ENCODE peak calls at places on chromosome 17, in six cellular contexts. One of them, this sample, is unnamed.
A peak's percentile ranks its signal among the peaks of the same experiment; 100 is the strongest.

GRCh38 chr17:39867891-39868553 is at the start of gene ZPBP2:
- DNase-seq in lung: no peak
- DNase-seq in endothelial cell: no peak
- DNase-seq in mucosa of descending colon: peak; percentile 60
- DNase-seq in cardiac fibroblast: no peak
- DNase-seq in PC-9: no peak
- DNase-seq in this sample: no peak

GRCh38 chr17:27973258-27974044 is 69.0 kb upstream of the NLK start:
- DNase-seq in lung: no peak
- DNase-seq in cardiac fibroblast: no peak
- DNase-seq in mucosa of descending colon: no peak
- DNase-seq in endothelial cell: no peak
- DNase-seq in PC-9: no peak
- DNase-seq in this sample: no peak

GRCh38 chr17:61285483-61286320 is 113.9 kb upstream of the TBX2 start:
- DNase-seq in PC-9: no peak
- DNase-seq in endothelial cell: no peak
- DNase-seq in cardiac fibroblast: peak; percentile 97
- DNase-seq in lung: no peak
- DNase-seq in mucosa of descending colon: no peak
- DNase-seq in this sample: no peak

GRCh38 chr17:63431618-63431938 is 14.5 kb downstream of the CYB561 start:
- DNase-seq in mucosa of descending colon: no peak
- DNase-seq in lung: no peak
- DNase-seq in cardiac fibroblast: no peak
- DNase-seq in PC-9: no peak
- DNase-seq in endothelial cell: no peak
- DNase-seq in this sample: no peak

GRCh38 chr17:57356722-57357391 is 100.5 kb downstream of the MSI2 start:
- DNase-seq in endothelial cell: no peak
- DNase-seq in lung: no peak
- DNase-seq in cardiac fibroblast: no peak
- DNase-seq in mucosa of descending colon: no peak
- DNase-seq in PC-9: no peak
- DNase-seq in this sample: no peak

GRCh38 chr17:75876938-75877751 is 1.2 kb downstream of the TRIM47 start:
- DNase-seq in PC-9: peak; percentile 89
- DNase-seq in mucosa of descending colon: peak; percentile 91
- DNase-seq in lung: peak; percentile 91
- DNase-seq in endothelial cell: no peak
- DNase-seq in cardiac fibroblast: peak; percentile 97
- DNase-seq in this sample: peak; percentile 28

GRCh38 chr17:2070241-2071023 is 15.5 kb downstream of the HIC1 start:
- DNase-seq in endothelial cell: no peak
- DNase-seq in cardiac fibroblast: no peak
- DNase-seq in mucosa of descending colon: no peak
- DNase-seq in lung: no peak
- DNase-seq in PC-9: peak; percentile 71
- DNase-seq in this sample: no peak

GRCh38 chr17:81967533-81968395 is 6.8 kb upstream of the NOTUM start:
- DNase-seq in cardiac fibroblast: peak; percentile 65
- DNase-seq in PC-9: peak; percentile 69
- DNase-seq in mucosa of descending colon: peak; percentile 88
- DNase-seq in lung: peak; percentile 86
- DNase-seq in endothelial cell: no peak
- DNase-seq in this sample: peak; percentile 86

GRCh38 chr17:13418891-13419290 is 182.8 kb downstream of the HS3ST3A1 start:
- DNase-seq in mucosa of descending colon: no peak
- DNase-seq in cardiac fibroblast: no peak
- DNase-seq in PC-9: no peak
- DNase-seq in lung: no peak
- DNase-seq in endothelial cell: no peak
- DNase-seq in this sample: no peak

GRCh38 chr17:30363715-30364202 is 15.0 kb upstream of the CPD start:
- DNase-seq in PC-9: peak; percentile 54
- DNase-seq in endothelial cell: no peak
- DNase-seq in cardiac fibroblast: peak; percentile 85
- DNase-seq in lung: peak; percentile 66
- DNase-seq in mucosa of descending colon: peak; percentile 62
- DNase-seq in this sample: no peak

GRCh38 chr17:82098939-82099765 is 1.1 kb upstream of the FASN start:
- DNase-seq in PC-9: no peak
- DNase-seq in cardiac fibroblast: no peak
- DNase-seq in lung: no peak
- DNase-seq in mucosa of descending colon: peak; percentile 76
- DNase-seq in endothelial cell: no peak
- DNase-seq in this sample: no peak

GRCh38 chr17:48484850-48485249 is 46.0 kb downstream of the HOXB1 start:
- DNase-seq in cardiac fibroblast: peak; percentile 84
- DNase-seq in mucosa of descending colon: no peak
- DNase-seq in lung: no peak
- DNase-seq in PC-9: no peak
- DNase-seq in endothelial cell: no peak
- DNase-seq in this sample: no peak

GRCh38 chr17:47945080-47945479 is 3.7 kb downstream of the PNPO start:
- DNase-seq in mucosa of descending colon: no peak
- DNase-seq in cardiac fibroblast: peak; percentile 18
- DNase-seq in PC-9: no peak
- DNase-seq in lung: no peak
- DNase-seq in endothelial cell: no peak
- DNase-seq in this sample: no peak

GRCh38 chr17:3859895-3860294 is 13.8 kb upstream of the NCBP3 start:
- DNase-seq in endothelial cell: no peak
- DNase-seq in PC-9: no peak
- DNase-seq in mucosa of descending colon: peak; percentile 62
- DNase-seq in cardiac fibroblast: no peak
- DNase-seq in lung: no peak
- DNase-seq in this sample: no peak

GRCh38 chr17:79844869-79845600 is 5.8 kb upstream of the CBX4 start:
- DNase-seq in mucosa of descending colon: peak; percentile 74
- DNase-seq in lung: no peak
- DNase-seq in PC-9: peak; percentile 51
- DNase-seq in endothelial cell: peak; percentile 66
- DNase-seq in cardiac fibroblast: peak; percentile 21
- DNase-seq in this sample: peak; percentile 71

GRCh38 chr17:20302191-20302917 is 165.0 kb downstream of the LGALS9B start:
- DNase-seq in PC-9: no peak
- DNase-seq in endothelial cell: no peak
- DNase-seq in cardiac fibroblast: no peak
- DNase-seq in lung: no peak
- DNase-seq in mucosa of descending colon: no peak
- DNase-seq in this sample: no peak

GRCh38 chr17:15655162-15655561 is 28.9 kb downstream of the TRIM16 start:
- DNase-seq in endothelial cell: no peak
- DNase-seq in mucosa of descending colon: no peak
- DNase-seq in lung: no peak
- DNase-seq in PC-9: peak; percentile 83
- DNase-seq in cardiac fibroblast: no peak
- DNase-seq in this sample: no peak

GRCh38 chr17:71709974-71710373 is 410.8 kb upstream of the SOX9 start:
- DNase-seq in lung: no peak
- DNase-seq in cardiac fibroblast: no peak
- DNase-seq in PC-9: no peak
- DNase-seq in mucosa of descending colon: no peak
- DNase-seq in endothelial cell: no peak
- DNase-seq in this sample: no peak

GRCh38 chr17:50280801-50281441 is 6.7 kb downstream of the TMEM92 start:
- DNase-seq in cardiac fibroblast: no peak
- DNase-seq in mucosa of descending colon: no peak
- DNase-seq in lung: no peak
- DNase-seq in endothelial cell: no peak
- DNase-seq in PC-9: no peak
- DNase-seq in this sample: no peak

GRCh38 chr17:66673668-66674276 is 161.1 kb upstream of the CACNG5 start:
- DNase-seq in mucosa of descending colon: no peak
- DNase-seq in endothelial cell: peak; percentile 65
- DNase-seq in PC-9: peak; percentile 82
- DNase-seq in lung: peak; percentile 49
- DNase-seq in cardiac fibroblast: peak; percentile 79
- DNase-seq in this sample: peak; percentile 52

GRCh38 chr17:32943647-32944191 is 15.8 kb downstream of the TMEM98 start:
- DNase-seq in endothelial cell: no peak
- DNase-seq in PC-9: no peak
- DNase-seq in mucosa of descending colon: no peak
- DNase-seq in cardiac fibroblast: peak; percentile 67
- DNase-seq in lung: peak; percentile 55
- DNase-seq in this sample: no peak

DNA sequence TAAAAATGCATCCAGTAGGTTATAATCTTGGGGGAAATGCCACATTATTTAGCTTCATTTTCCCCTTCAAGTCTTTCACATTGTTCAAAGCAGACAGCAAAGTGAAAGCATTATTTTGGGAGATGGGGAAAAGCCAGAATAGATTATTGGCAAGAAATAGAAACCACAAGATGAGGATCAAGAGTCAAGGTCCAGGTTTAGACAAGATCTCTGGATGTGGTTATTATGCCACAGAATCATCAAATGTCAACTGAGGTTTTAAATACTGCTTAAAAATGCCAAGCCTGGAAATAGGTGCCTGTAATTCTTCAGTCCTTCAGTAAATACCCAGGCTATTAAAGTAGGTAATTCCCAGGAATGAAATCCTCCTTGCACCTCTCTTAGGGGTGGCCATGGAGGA is 65.1 kb upstream of the ALOX12 start:
- DNase-seq in cardiac fibroblast: no peak
- DNase-seq in lung: no peak
- DNase-seq in mucosa of descending colon: no peak
- DNase-seq in endothelial cell: no peak
- DNase-seq in PC-9: no peak
- DNase-seq in this sample: no peak
- TF ChIP-seq CTCF in cardiac fibroblast: no peak
- TF ChIP-seq CTCF in lung: no peak
- TF ChIP-seq CTCF in mucosa of descending colon: no peak
- TF ChIP-seq CTCF in endothelial cell: no peak
- TF ChIP-seq CTCF in PC-9: no peak
- TF ChIP-seq CTCF in this sample: no peak

GRCh38 chr17:43578699-43579569 is 32.8 kb upstream of the ETV4 start:
- DNase-seq in PC-9: peak; percentile 44
- DNase-seq in lung: no peak
- DNase-seq in endothelial cell: peak; percentile 22
- DNase-seq in mucosa of descending colon: no peak
- DNase-seq in cardiac fibroblast: peak; percentile 77
- DNase-seq in this sample: peak; percentile 67
- TF ChIP-seq CTCF in PC-9: no peak
- TF ChIP-seq CTCF in lung: no peak
- TF ChIP-seq CTCF in endothelial cell: no peak
- TF ChIP-seq CTCF in mucosa of descending colon: no peak
- TF ChIP-seq CTCF in cardiac fibroblast: no peak
- TF ChIP-seq CTCF in this sample: no peak

GRCh38 chr17:40873801-40874200 is 6.8 kb upstream of the KRT12 start:
- DNase-seq in lung: no peak
- DNase-seq in cardiac fibroblast: no peak
- DNase-seq in PC-9: no peak
- DNase-seq in mucosa of descending colon: no peak
- DNase-seq in endothelial cell: no peak
- DNase-seq in this sample: no peak

GRCh38 chr17:40883031-40883430 is 2.0 kb downstream of the KRT20 start:
- DNase-seq in mucosa of descending colon: no peak
- DNase-seq in PC-9: no peak
- DNase-seq in cardiac fibroblast: no peak
- DNase-seq in endothelial cell: no peak
- DNase-seq in lung: no peak
- DNase-seq in this sample: no peak

GRCh38 chr17:40873255-40873654 is 6.2 kb upstream of the KRT12 start:
- DNase-seq in PC-9: no peak
- DNase-seq in endothelial cell: no peak
- DNase-seq in lung: no peak
- DNase-seq in mucosa of descending colon: no peak
- DNase-seq in cardiac fibroblast: no peak
- DNase-seq in this sample: no peak

GRCh38 chr17:40879026-40879425 is 6.0 kb downstream of the KRT20 start:
- DNase-seq in endothelial cell: no peak
- DNase-seq in PC-9: no peak
- DNase-seq in lung: no peak
- DNase-seq in cardiac fibroblast: no peak
- DNase-seq in mucosa of descending colon: no peak
- DNase-seq in this sample: no peak

DNA sequence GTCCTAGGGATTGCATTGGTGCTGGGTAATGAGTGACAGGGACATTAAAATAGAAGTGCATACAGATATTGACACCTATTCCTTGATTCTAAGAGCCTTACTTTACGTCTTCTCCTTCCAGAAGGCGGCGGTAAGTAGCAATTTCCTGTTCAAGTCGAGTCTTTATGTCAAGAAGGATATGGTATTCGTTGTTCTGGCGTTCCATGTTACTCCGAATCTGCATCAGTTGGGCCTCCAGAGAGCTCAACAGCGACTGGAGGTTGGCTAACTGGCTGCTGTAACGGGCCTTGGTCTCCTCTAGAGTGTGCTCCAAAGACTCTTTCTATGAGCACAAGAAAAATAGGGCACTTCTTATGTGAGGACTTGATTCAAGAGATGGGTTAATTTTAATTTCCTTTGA is 7.0 kb downstream of the KRT20 start:
- DNase-seq in endothelial cell: no peak
- DNase-seq in mucosa of descending colon: no peak
- DNase-seq in PC-9: no peak
- DNase-seq in lung: no peak
- DNase-seq in cardiac fibroblast: no peak
- DNase-seq in this sample: no peak
- TF ChIP-seq CTCF in endothelial cell: no peak
- TF ChIP-seq CTCF in mucosa of descending colon: no peak
- TF ChIP-seq CTCF in PC-9: no peak
- TF ChIP-seq CTCF in lung: no peak
- TF ChIP-seq CTCF in cardiac fibroblast: no peak
- TF ChIP-seq CTCF in this sample: no peak

GRCh38 chr17:69573396-69573795 is 158.9 kb downstream of the MAP2K6 start:
- DNase-seq in cardiac fibroblast: no peak
- DNase-seq in endothelial cell: no peak
- DNase-seq in PC-9: no peak
- DNase-seq in mucosa of descending colon: no peak
- DNase-seq in lung: no peak
- DNase-seq in this sample: no peak
- TF ChIP-seq CTCF in cardiac fibroblast: no peak
- TF ChIP-seq CTCF in endothelial cell: no peak
- TF ChIP-seq CTCF in PC-9: no peak
- TF ChIP-seq CTCF in mucosa of descending colon: no peak
- TF ChIP-seq CTCF in lung: no peak
- TF ChIP-seq CTCF in this sample: no peak